ENCODE peak calls at places on chromosomes 4 and X, in eight cellular contexts. One of them, this sample, is unnamed.

GRCh38 chr4:13920111-13920875 is 292.8 kb upstream of the BOD1L1 start:
- DNase-seq in EH: no peak
- DNase-seq in T-cell: no peak
- DNase-seq in activated CD4-positive, CD25-positive, alpha-beta regulatory T cell treated with anti-CD3 and anti-CD28 coated beads, Interleukin-2, amount 50 U/mL, for 72 hours: no peak
- DNase-seq in A172: peak
- DNase-seq in activated CD8-positive, alpha-beta memory T cell treated with anti-CD3 and anti-CD28 coated beads for 1 hour: no peak
- DNase-seq in IMR-90: peak
- DNase-seq in AG20443: no peak
- DNase-seq in this sample: no peak

GRCh38 chr4:8919651-8920288 is 48.1 kb upstream of the HMX1 start:
- DNase-seq in activated CD8-positive, alpha-beta memory T cell treated with anti-CD3 and anti-CD28 coated beads for 1 hour: no peak
- DNase-seq in IMR-90: no peak
- DNase-seq in T-cell: no peak
- DNase-seq in A172: no peak
- DNase-seq in activated CD4-positive, CD25-positive, alpha-beta regulatory T cell treated with anti-CD3 and anti-CD28 coated beads, Interleukin-2, amount 50 U/mL, for 72 hours: no peak
- DNase-seq in EH: no peak
- DNase-seq in AG20443: peak
- DNase-seq in this sample: peak

GRCh38 chrX:40146471-40147398 is 49.0 kb upstream of the BCOR start:
- DNase-seq in IMR-90: peak
- DNase-seq in AG20443: peak
- DNase-seq in activated CD4-positive, CD25-positive, alpha-beta regulatory T cell treated with anti-CD3 and anti-CD28 coated beads, Interleukin-2, amount 50 U/mL, for 72 hours: no peak
- DNase-seq in A172: no peak
- DNase-seq in activated CD8-positive, alpha-beta memory T cell treated with anti-CD3 and anti-CD28 coated beads for 1 hour: no peak
- DNase-seq in EH: peak
- DNase-seq in T-cell: no peak
- DNase-seq in this sample: no peak

GRCh38 chrX:44344194-44344593 is 722 bp upstream of the EFHC2 start:
- DNase-seq in T-cell: peak
- DNase-seq in activated CD8-positive, alpha-beta memory T cell treated with anti-CD3 and anti-CD28 coated beads for 1 hour: peak
- DNase-seq in EH: no peak
- DNase-seq in AG20443: peak
- DNase-seq in activated CD4-positive, CD25-positive, alpha-beta regulatory T cell treated with anti-CD3 and anti-CD28 coated beads, Interleukin-2, amount 50 U/mL, for 72 hours: peak
- DNase-seq in IMR-90: no peak
- DNase-seq in A172: no peak
- DNase-seq in this sample: no peak

GRCh38 chrX:37434362-37434761 is 85.2 kb downstream of the PRRG1 start:
- DNase-seq in activated CD4-positive, CD25-positive, alpha-beta regulatory T cell treated with anti-CD3 and anti-CD28 coated beads, Interleukin-2, amount 50 U/mL, for 72 hours: no peak
- DNase-seq in activated CD8-positive, alpha-beta memory T cell treated with anti-CD3 and anti-CD28 coated beads for 1 hour: no peak
- DNase-seq in EH: no peak
- DNase-seq in A172: no peak
- DNase-seq in IMR-90: no peak
- DNase-seq in T-cell: no peak
- DNase-seq in AG20443: no peak
- DNase-seq in this sample: no peak

GRCh38 chrX:109934434-109934833 is 68.5 kb upstream of the TMEM164 start:
- DNase-seq in IMR-90: peak
- DNase-seq in activated CD8-positive, alpha-beta memory T cell treated with anti-CD3 and anti-CD28 coated beads for 1 hour: no peak
- DNase-seq in AG20443: no peak
- DNase-seq in T-cell: no peak
- DNase-seq in A172: no peak
- DNase-seq in activated CD4-positive, CD25-positive, alpha-beta regulatory T cell treated with anti-CD3 and anti-CD28 coated beads, Interleukin-2, amount 50 U/mL, for 72 hours: no peak
- DNase-seq in EH: peak
- DNase-seq in this sample: no peak

GRCh38 chr4:133320576-133321170 is 171.6 kb downstream of the PCDH10 start:
- DNase-seq in A172: peak
- DNase-seq in activated CD8-positive, alpha-beta memory T cell treated with anti-CD3 and anti-CD28 coated beads for 1 hour: no peak
- DNase-seq in EH: peak
- DNase-seq in activated CD4-positive, CD25-positive, alpha-beta regulatory T cell treated with anti-CD3 and anti-CD28 coated beads, Interleukin-2, amount 50 U/mL, for 72 hours: no peak
- DNase-seq in AG20443: peak
- DNase-seq in T-cell: no peak
- DNase-seq in IMR-90: peak
- DNase-seq in this sample: no peak

GRCh38 chr4:1235381-1236102 is 13.4 kb downstream of the CTBP1 start:
- DNase-seq in EH: no peak
- DNase-seq in activated CD8-positive, alpha-beta memory T cell treated with anti-CD3 and anti-CD28 coated beads for 1 hour: no peak
- DNase-seq in IMR-90: no peak
- DNase-seq in activated CD4-positive, CD25-positive, alpha-beta regulatory T cell treated with anti-CD3 and anti-CD28 coated beads, Interleukin-2, amount 50 U/mL, for 72 hours: no peak
- DNase-seq in AG20443: no peak
- DNase-seq in A172: no peak
- DNase-seq in T-cell: no peak
- DNase-seq in this sample: no peak

GRCh38 chr4:54912155-54912554 is 213.2 kb downstream of the KDR start:
- DNase-seq in AG20443: no peak
- DNase-seq in A172: no peak
- DNase-seq in T-cell: no peak
- DNase-seq in EH: no peak
- DNase-seq in IMR-90: no peak
- DNase-seq in activated CD8-positive, alpha-beta memory T cell treated with anti-CD3 and anti-CD28 coated beads for 1 hour: no peak
- DNase-seq in activated CD4-positive, CD25-positive, alpha-beta regulatory T cell treated with anti-CD3 and anti-CD28 coated beads, Interleukin-2, amount 50 U/mL, for 72 hours: no peak
- DNase-seq in this sample: no peak

GRCh38 chr4:133149932-133150642 is 993 bp downstream of the PCDH10 start:
- DNase-seq in activated CD4-positive, CD25-positive, alpha-beta regulatory T cell treated with anti-CD3 and anti-CD28 coated beads, Interleukin-2, amount 50 U/mL, for 72 hours: no peak
- DNase-seq in AG20443: peak
- DNase-seq in T-cell: no peak
- DNase-seq in A172: no peak
- DNase-seq in EH: peak
- DNase-seq in IMR-90: no peak
- DNase-seq in activated CD8-positive, alpha-beta memory T cell treated with anti-CD3 and anti-CD28 coated beads for 1 hour: no peak
- DNase-seq in this sample: no peak

GRCh38 chrX:18877472-18877871 is 106.4 kb downstream of the PHKA2 start:
- DNase-seq in AG20443: no peak
- DNase-seq in EH: no peak
- DNase-seq in activated CD4-positive, CD25-positive, alpha-beta regulatory T cell treated with anti-CD3 and anti-CD28 coated beads, Interleukin-2, amount 50 U/mL, for 72 hours: no peak
- DNase-seq in T-cell: no peak
- DNase-seq in A172: no peak
- DNase-seq in IMR-90: no peak
- DNase-seq in activated CD8-positive, alpha-beta memory T cell treated with anti-CD3 and anti-CD28 coated beads for 1 hour: no peak
- DNase-seq in this sample: no peak

GRCh38 chr4:165873298-165874071 is 448 bp downstream of the TLL1 start:
- DNase-seq in T-cell: no peak
- DNase-seq in IMR-90: no peak
- DNase-seq in EH: peak
- DNase-seq in activated CD4-positive, CD25-positive, alpha-beta regulatory T cell treated with anti-CD3 and anti-CD28 coated beads, Interleukin-2, amount 50 U/mL, for 72 hours: no peak
- DNase-seq in A172: peak
- DNase-seq in activated CD8-positive, alpha-beta memory T cell treated with anti-CD3 and anti-CD28 coated beads for 1 hour: no peak
- DNase-seq in AG20443: peak
- DNase-seq in this sample: peak

GRCh38 chr4:185833055-185833598 is 21.1 kb upstream of the SORBS2 start:
- DNase-seq in A172: peak
- DNase-seq in IMR-90: peak
- DNase-seq in activated CD4-positive, CD25-positive, alpha-beta regulatory T cell treated with anti-CD3 and anti-CD28 coated beads, Interleukin-2, amount 50 U/mL, for 72 hours: no peak
- DNase-seq in EH: peak
- DNase-seq in T-cell: no peak
- DNase-seq in activated CD8-positive, alpha-beta memory T cell treated with anti-CD3 and anti-CD28 coated beads for 1 hour: no peak
- DNase-seq in AG20443: no peak
- DNase-seq in this sample: peak

GRCh38 chr4:120066182-120066524 is 495 bp downstream of the MAD2L1 start:
- DNase-seq in activated CD8-positive, alpha-beta memory T cell treated with anti-CD3 and anti-CD28 coated beads for 1 hour: no peak
- DNase-seq in AG20443: no peak
- DNase-seq in T-cell: peak
- DNase-seq in IMR-90: no peak
- DNase-seq in A172: peak
- DNase-seq in activated CD4-positive, CD25-positive, alpha-beta regulatory T cell treated with anti-CD3 and anti-CD28 coated beads, Interleukin-2, amount 50 U/mL, for 72 hours: no peak
- DNase-seq in EH: peak
- DNase-seq in this sample: no peak

GRCh38 chr4:13541720-13542576 is 2.4 kb downstream of the NKX3-2 start:
- DNase-seq in AG20443: peak
- DNase-seq in activated CD4-positive, CD25-positive, alpha-beta regulatory T cell treated with anti-CD3 and anti-CD28 coated beads, Interleukin-2, amount 50 U/mL, for 72 hours: no peak
- DNase-seq in IMR-90: no peak
- DNase-seq in activated CD8-positive, alpha-beta memory T cell treated with anti-CD3 and anti-CD28 coated beads for 1 hour: no peak
- DNase-seq in EH: no peak
- DNase-seq in A172: no peak
- DNase-seq in T-cell: no peak
- DNase-seq in this sample: no peak

GRCh38 chr4:123393696-123394095 is 2.9 kb upstream of the SPRY1 start:
- DNase-seq in activated CD8-positive, alpha-beta memory T cell treated with anti-CD3 and anti-CD28 coated beads for 1 hour: no peak
- DNase-seq in A172: no peak
- DNase-seq in activated CD4-positive, CD25-positive, alpha-beta regulatory T cell treated with anti-CD3 and anti-CD28 coated beads, Interleukin-2, amount 50 U/mL, for 72 hours: no peak
- DNase-seq in AG20443: no peak
- DNase-seq in EH: no peak
- DNase-seq in IMR-90: no peak
- DNase-seq in T-cell: no peak
- DNase-seq in this sample: no peak

GRCh38 chrX:28391528-28391927 is 195.7 kb upstream of the IL1RAPL1 start:
- DNase-seq in EH: no peak
- DNase-seq in T-cell: no peak
- DNase-seq in activated CD4-positive, CD25-positive, alpha-beta regulatory T cell treated with anti-CD3 and anti-CD28 coated beads, Interleukin-2, amount 50 U/mL, for 72 hours: no peak
- DNase-seq in AG20443: no peak
- DNase-seq in A172: peak
- DNase-seq in activated CD8-positive, alpha-beta memory T cell treated with anti-CD3 and anti-CD28 coated beads for 1 hour: no peak
- DNase-seq in IMR-90: no peak
- DNase-seq in this sample: no peak

This sample was measured in AG08395.